ENCODE peak calls at places on chromosomes 12 and 14, in nine cellular contexts. I is fibroblast of mammary gland; F is BJ; X is naive thymus-derived CD8-positive, alpha-beta T cell; L is tibial artery; D is GM13976; Q is activated T-cell treated with anti-CD3 and anti-CD28 coated beads, Interleukin-2, amount 50 U/mL, for 72 hours; W is NCI-H460; P is prostate gland. N is an unnamed sample.

GRCh38 chr12:48002179-48002601 is 2.1 kb downstream of the COL2A1 start:
- DNase-seq in I (no peak), F (no peak), X (no peak), L (no peak), D (no peak), Q (no peak), W (peak; percentile 68), P (no peak), N (no peak)

GRCh38 chr12:57813111-57813970 is 5.2 kb downstream of the AVIL start:
- DNase-seq in I (no peak), F (no peak), X (no peak), L (peak; percentile 60), D (no peak), Q (no peak), W (no peak), P (no peak), N (no peak)

GRCh38 chr12:12182926-12183325 is 83.9 kb downstream of the LRP6 start:
- DNase-seq in I (peak; percentile 57), F (no peak), X (no peak), L (no peak), D (no peak), Q (no peak), W (no peak), P (no peak), N (no peak)

GRCh38 chr12:112161711-112162110 is 36.4 kb downstream of the TRAFD1 start:
- DNase-seq in I (peak; percentile 7), F (no peak), X (no peak), L (peak; percentile 25), D (no peak), Q (no peak), W (no peak), P (no peak), N (no peak)

GRCh38 chr12:132181570-132182200 is 37.4 kb downstream of the NOC4L start:
- DNase-seq in I (no peak), F (no peak), X (no peak), L (no peak), D (no peak), Q (no peak), W (no peak), P (no peak), N (no peak)

GRCh38 chr12:51320695-51321320 is 3.2 kb downstream of the BIN2 start:
- DNase-seq in I (peak; percentile 53), F (no peak), X (no peak), L (no peak), D (no peak), Q (no peak), W (no peak), P (no peak), N (no peak)

GRCh38 chr12:53062977-53063707 is 13.3 kb downstream of the TNS2 start:
- DNase-seq in I (no peak), F (no peak), X (no peak), L (peak; percentile 72), D (no peak), Q (no peak), W (no peak), P (no peak), N (no peak)

GRCh38 chr14:106021832-106022231 is 495.4 kb downstream of the TMEM121 start:
- DNase-seq in I (no peak), F (no peak), X (no peak), L (no peak), D (no peak), Q (no peak), W (no peak), P (no peak), N (peak; percentile 45)

GRCh38 chr12:85310456-85311076 is 30.5 kb downstream of the ALX1 start:
- DNase-seq in I (peak; percentile 11), F (no peak), X (no peak), L (no peak), D (no peak), Q (no peak), W (no peak), P (no peak), N (no peak)

GRCh38 chr14:101228949-101229541 is 325.5 kb upstream of the RTL1 start:
- DNase-seq in I (no peak), F (no peak), X (no peak), L (peak; percentile 61), D (no peak), Q (no peak), W (no peak), P (no peak), N (no peak)

GRCh38 chr12:129701536-129702165 is 202.2 kb downstream of the TMEM132D start:
- DNase-seq in I (no peak), F (no peak), X (no peak), L (no peak), D (no peak), Q (no peak), W (no peak), P (no peak), N (no peak)

GRCh38 chr14:92531151-92531873 is 17.7 kb downstream of the RIN3 start:
- DNase-seq in I (no peak), F (no peak), X (peak; percentile 89), L (peak; percentile 69), D (no peak), Q (peak; percentile 80), W (no peak), P (no peak), N (peak; percentile 67)

GRCh38 chr12:105253882-105254513 is 18.0 kb upstream of the APPL2 start:
- DNase-seq in I (peak; percentile 77), F (peak; percentile 47), X (no peak), L (no peak), D (no peak), Q (no peak), W (peak; percentile 85), P (no peak), N (no peak)

GRCh38 chr14:24430143-24430681 is 458 bp downstream of the KHNYN start:
- DNase-seq in I (peak; percentile 71), F (no peak), X (no peak), L (peak; percentile 94), D (peak; percentile 88), Q (peak; percentile 77), W (peak; percentile 63), P (peak; percentile 44), N (peak; percentile 69)